ENCODE peak calls at places on chromosomes 4 and X, in ten cellular contexts. I, W, X, B, P, N, A, Q, J and R are unnamed samples.

GRCh38 chr4:163148466-163149336 is 18.0 kb downstream of the NAF1 start:
- DNase-seq in A (no peak), J (no peak), I (no peak), P (no peak), Q (no peak), X (no peak), W (no peak), B (no peak), N (no peak), R (no peak)

GRCh38 chr4:142893012-142893411 is 46.9 kb upstream of the INPP4B start:
- DNase-seq in X (no peak), W (no peak), I (no peak), Q (no peak), J (no peak), B (no peak), P (no peak), A (no peak), N (no peak), R (no peak)

GRCh38 chr4:81790477-81790876 is 318.8 kb upstream of the RASGEF1B start:
- DNase-seq in J (no peak), A (no peak), N (no peak), I (no peak), W (no peak), B (no peak), Q (no peak), P (no peak), X (no peak), R (no peak)

GRCh38 chr4:7541414-7541810 is 106.7 kb upstream of the PSAPL1 start:
- DNase-seq in P (no peak), B (no peak), Q (no peak), W (no peak), X (no peak), N (no peak), A (no peak), I (no peak), J (no peak), R (no peak)

GRCh38 chr4:150394046-150394445 is 187.9 kb upstream of the MAB21L2 start:
- DNase-seq in N (no peak), P (no peak), B (no peak), Q (no peak), X (no peak), A (no peak), W (no peak), J (no peak), I (no peak), R (no peak)

GRCh38 chr4:13409324-13409723 is 74.8 kb downstream of the RAB28 start:
- DNase-seq in J (no peak), P (no peak), I (no peak), W (no peak), A (no peak), B (no peak), N (no peak), Q (no peak), X (no peak), R (no peak)

GRCh38 chrX:34658316-34658715 is 1.2 kb upstream of the TMEM47 start:
- DNase-seq in B (no peak), X (no peak), J (no peak), P (no peak), A (no peak), I (no peak), Q (no peak), N (peak; percentile 54), W (no peak), R (no peak)

GRCh38 chr4:124753941-124754581 is 41.5 kb upstream of the ANKRD50 start:
- DNase-seq in Q (no peak), A (no peak), J (peak; percentile 62), P (no peak), N (no peak), X (no peak), I (no peak), W (no peak), B (peak; percentile 84), R (peak; percentile 68)

GRCh38 chr4:121464854-121465253 is 84.0 kb upstream of the QRFPR start:
- DNase-seq in I (no peak), N (no peak), Q (no peak), B (no peak), X (no peak), W (no peak), P (no peak), A (no peak), J (no peak), R (no peak)

GRCh38 chrX:20352935-20353336 is 86.2 kb upstream of the RPS6KA3 start:
- DNase-seq in Q (no peak), X (no peak), B (no peak), I (no peak), A (no peak), P (no peak), W (no peak), J (no peak), N (no peak), R (no peak)